ENCODE peak calls at places on chromosomes 7 and 10, in five cellular contexts. B is fibroblast of mammary gland, K is brain microvascular endothelial cell, W is HL-60, M is AG09309. J is an unnamed sample.

GRCh38 chr7:143434660-143435059 is 8.6 kb upstream of the TAS2R60 start:
- DNase-seq in W (no peak), K (no peak), B (peak; percentile 92), M (no peak), J (peak; percentile 95)

GRCh38 chr10:63759335-63759734 is 238.1 kb downstream of the REEP3 start:
- DNase-seq in W (no peak), K (no peak), M (no peak), B (no peak), J (no peak)

GRCh38 chr10:11533328-11533781 is 78.1 kb downstream of the USP6NL start:
- DNase-seq in K (no peak), M (no peak), W (no peak), B (peak; percentile 74), J (no peak)

GRCh38 chr7:45980181-45980905 is 59.3 kb upstream of the IGFBP3 start:
- DNase-seq in W (no peak), M (no peak), B (peak; percentile 41), K (peak; percentile 76), J (no peak)

GRCh38 chr7:155490697-155491628 is 33.0 kb downstream of the EN2 start:
- DNase-seq in W (peak; percentile 5), B (peak; percentile 16), K (no peak), M (no peak), J (no peak)

GRCh38 chr7:36207451-36208291 is 54.6 kb downstream of the EEPD1 start:
- DNase-seq in K (peak; percentile 70), B (peak; percentile 39), M (peak; percentile 32), W (peak; percentile 11), J (no peak)

GRCh38 chr7:82430518-82431465 is 12.8 kb downstream of the CACNA2D1 start:
- DNase-seq in B (peak; percentile 80), W (no peak), K (no peak), M (peak; percentile 79), J (no peak)

GRCh38 chr7:91062713-91063112 is 201.5 kb upstream of the FZD1 start:
- DNase-seq in M (no peak), W (no peak), K (no peak), B (no peak), J (no peak)

GRCh38 chr7:36600869-36601530 is 123.3 kb downstream of the AOAH start:
- DNase-seq in B (peak; percentile 52), W (no peak), K (peak; percentile 67), M (no peak), J (no peak)

GRCh38 chr7:97166308-97166707 is 48.8 kb downstream of the SDHAF3 start:
- DNase-seq in K (no peak), B (no peak), W (no peak), M (no peak), J (no peak)

GRCh38 chr10:48506147-48506917 is 98.5 kb downstream of the ARHGAP22 start:
- DNase-seq in M (no peak), B (peak; percentile 33), K (peak; percentile 31), W (peak; percentile 68), J (no peak)

GRCh38 chr7:32241636-32242035 is 171.4 kb upstream of the PDE1C start:
- DNase-seq in W (no peak), M (no peak), K (no peak), B (no peak), J (no peak)

GRCh38 chr10:102631525-102632393 is 12.5 kb upstream of the TRIM8 start:
- DNase-seq in W (no peak), K (no peak), M (no peak), B (no peak), J (no peak)

GRCh38 chr7:158062661-158063060 is 525.0 kb downstream of the PTPRN2 start:
- DNase-seq in K (no peak), B (no peak), W (no peak), M (no peak), J (no peak)

GRCh38 chr7:80151274-80151665 is 16.6 kb downstream of the GNAI1 start:
- DNase-seq in B (peak; percentile 84), W (no peak), M (peak; percentile 83), K (no peak), J (no peak)
- TF ChIP-seq CTCF in B (no peak), W (no peak), M (no peak), K (no peak), J (no peak)

GRCh38 chr10:78971094-78971682 is 97.6 kb upstream of the ZMIZ1 start:
- DNase-seq in K (no peak), W (no peak), M (no peak), B (no peak), J (no peak)

GRCh38 chr10:78974409-78975317 is 94.1 kb upstream of the ZMIZ1 start:
- DNase-seq in B (peak; percentile 94), M (peak; percentile 78), K (peak; percentile 85), W (peak; percentile 48), J (peak; percentile 11)

GRCh38 chr10:78972160-78972946 is 96.4 kb upstream of the ZMIZ1 start:
- DNase-seq in K (peak; percentile 78), M (no peak), W (no peak), B (peak; percentile 89), J (no peak)

GRCh38 chr10:78973901-78974408 is 94.8 kb upstream of the ZMIZ1 start:
- DNase-seq in W (peak; percentile 5), M (no peak), B (peak; percentile 63), K (peak; percentile 40), J (peak; percentile 52)

DNA sequence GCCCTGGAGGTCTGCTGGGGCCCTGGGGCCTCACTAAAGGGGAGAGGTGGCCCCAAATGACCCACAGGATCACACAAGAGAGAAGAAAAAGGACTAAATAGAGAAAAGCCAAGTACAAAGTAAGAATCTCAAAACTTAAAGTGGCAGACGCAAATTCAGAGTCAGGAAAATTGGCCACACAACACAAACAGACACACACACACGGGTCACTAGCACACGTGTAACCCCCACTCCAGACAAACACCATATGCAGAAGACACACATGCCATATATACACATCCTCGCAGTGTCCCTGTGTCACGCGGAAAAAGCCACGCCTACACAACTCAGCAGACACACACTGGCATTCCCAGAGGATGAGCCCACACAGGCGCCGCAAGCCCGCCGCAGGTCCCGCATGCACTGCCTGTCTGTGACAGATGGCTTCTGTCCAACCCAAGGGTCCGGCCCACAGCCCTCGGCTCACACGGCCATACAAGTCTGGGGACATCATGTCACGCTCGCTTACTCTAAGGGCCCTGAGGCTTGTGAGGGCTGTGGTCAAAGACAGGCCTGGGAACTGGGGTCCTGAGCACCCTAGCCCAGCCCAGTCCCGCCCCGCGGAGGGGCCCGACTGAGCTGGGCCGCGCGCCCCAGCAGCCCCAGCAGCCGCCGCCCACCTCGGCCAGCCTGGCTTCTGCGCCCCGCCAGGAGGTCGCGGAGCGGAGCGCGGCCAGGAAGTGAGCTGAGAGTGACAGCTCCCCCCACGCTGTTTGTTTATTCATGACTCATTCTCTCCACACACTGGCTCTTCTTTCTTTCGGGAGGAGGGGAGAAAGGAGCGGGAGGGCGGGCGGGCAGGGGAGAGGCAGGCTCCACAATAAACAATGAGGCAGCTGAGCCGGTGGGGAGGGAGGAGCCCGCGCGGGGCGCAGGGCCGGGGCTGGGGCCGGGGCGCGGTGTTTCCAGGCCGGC is 95.5 kb upstream of the ZMIZ1 start:
- DNase-seq in K (peak; percentile 88), W (peak; percentile 57), M (peak; percentile 71), B (peak; percentile 92), J (peak; percentile 81)
- H3K4me3 ChIP-seq in K (peak overlapping the region; percentile 32), W (peak overlapping the region; percentile 41), M (peak overlapping the region; percentile 38), B (peak overlapping the region; percentile 32), J (peak overlapping the region; percentile 51)

GRCh38 chr10:55628260-55628701 is 732.8 kb downstream of the ZWINT start:
- DNase-seq in K (no peak), M (no peak), W (no peak), B (no peak), J (no peak)
- TF ChIP-seq CTCF in K (peak; percentile 12), M (no peak), W (no peak), B (no peak), J (no peak)

GRCh38 chr7:128737867-128738390 is 1.2 kb upstream of the CALU start:
- DNase-seq in M (peak; percentile 39), W (no peak), K (peak; percentile 51), B (peak; percentile 85), J (no peak)
- H3K4me3 ChIP-seq in M (no peak overlapping the region), W (no peak overlapping the region), K (no peak overlapping the region), B (no peak overlapping the region), J (no peak overlapping the region)

GRCh38 chr7:114825423-114825951 is 96.4 kb upstream of the MDFIC start:
- DNase-seq in K (no peak), W (no peak), B (no peak), M (no peak), J (no peak)
- TF ChIP-seq CTCF in K (no peak), W (no peak), B (no peak), M (no peak), J (no peak)

GRCh38 chr10:22925088-22925487 is 2.8 kb upstream of the ARMC3 start:
- DNase-seq in K (no peak), B (no peak), W (no peak), M (no peak), J (no peak)

GRCh38 chr10:22932626-22933370 is 4.9 kb downstream of the ARMC3 start:
- DNase-seq in M (no peak), K (no peak), W (no peak), B (peak; percentile 52), J (no peak)

GRCh38 chr10:22931948-22932347 is 4.1 kb downstream of the ARMC3 start:
- DNase-seq in B (peak; percentile 84), W (no peak), K (peak; percentile 68), M (no peak), J (peak; percentile 64)

GRCh38 chr10:22927163-22927562 is 690 bp upstream of the ARMC3 start:
- DNase-seq in B (no peak), W (no peak), K (no peak), M (no peak), J (no peak)

DNA sequence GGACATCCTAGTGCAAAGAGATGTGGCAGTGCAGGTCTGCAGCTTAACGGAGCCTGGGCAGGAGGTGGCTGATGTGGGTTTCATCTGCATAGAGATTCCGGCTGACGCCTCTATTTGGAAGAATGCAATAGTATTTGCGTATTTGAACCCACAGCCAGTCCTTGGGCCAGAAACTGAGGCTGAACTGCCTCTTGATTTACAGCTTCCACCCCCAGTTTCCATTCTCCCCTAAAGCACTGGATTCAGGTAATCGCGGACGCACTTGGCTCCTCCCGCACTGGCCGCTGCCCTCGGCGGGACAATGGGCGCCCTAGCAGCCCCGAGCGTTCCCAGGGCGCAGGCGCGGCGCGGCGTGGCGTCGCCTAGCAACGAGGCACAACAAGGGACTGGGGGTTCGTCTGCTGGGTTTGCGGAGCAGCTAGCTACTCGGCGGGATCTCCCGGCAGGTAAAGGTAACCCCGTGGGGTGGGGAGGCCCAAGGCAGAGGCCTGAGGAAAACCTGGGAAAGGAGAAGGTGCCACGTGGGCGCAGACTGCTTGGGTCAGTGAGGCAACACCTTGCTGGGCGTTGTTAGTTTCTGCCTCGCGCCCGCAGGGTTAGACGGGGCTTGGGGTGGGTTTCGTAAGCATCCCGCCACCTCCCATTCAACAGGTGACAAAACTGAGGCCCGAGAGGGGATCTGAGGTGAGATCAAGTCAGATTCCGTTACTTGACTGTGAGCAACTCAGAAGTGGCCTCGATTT is at the start of gene ARMC3:
- DNase-seq in W (peak; percentile 4), B (peak; percentile 8), K (peak; percentile 36), M (no peak), J (no peak)
- H3K4me3 ChIP-seq in W (peak within 1 kb of the TSS; percentile 14), B (peak within 1 kb of the TSS; percentile 38), K (peak within 1 kb of the TSS; percentile 64), M (peak within 1 kb of the TSS; percentile 34), J (peak within 1 kb of the TSS; percentile 2)

J was measured in LNCaP clone FGC.